ENCODE peak calls at places on chromosomes 2 and 18, in four cellular contexts. E is GM12878, A is HepG2, S is K562. U is an unnamed sample.
A peak's percentile ranks its signal among the peaks of the same experiment; 100 is the strongest.

GRCh38 chr18:50071393-50071792 is 123.6 kb downstream of the MYO5B start:
- DNase-seq in S (peak; percentile 7), E (no peak), A (no peak), U (no peak)

GRCh38 chr2:159903404-159904126 is 105.6 kb upstream of the CD302 start:
- DNase-seq in E (no peak), A (no peak), S (no peak), U (no peak)

GRCh38 chr2:74428675-74429074 is 7.1 kb downstream of the WDR54 start:
- DNase-seq in S (no peak), A (no peak), E (no peak), U (no peak)

GRCh38 chr2:75634945-75635344 is 11.6 kb upstream of the MRPL19 start:
- DNase-seq in S (no peak), A (no peak), E (no peak), U (no peak)

GRCh38 chr2:190511104-190511503 is 23.4 kb downstream of the NEMP2 start:
- DNase-seq in A (peak; percentile 54), E (no peak), S (peak; percentile 43), U (peak; percentile 33)

GRCh38 chr18:79318142-79318673 is 77.5 kb upstream of the NFATC1 start:
- DNase-seq in E (no peak), S (no peak), A (no peak), U (no peak)

GRCh38 chr2:24930768-24931167 is 10.7 kb upstream of the ADCY3 start:
- DNase-seq in A (no peak), E (peak; percentile 46), S (no peak), U (no peak)

GRCh38 chr2:112795720-112796119 is 11.4 kb upstream of the IL1A start:
- DNase-seq in S (no peak), A (no peak), E (no peak), U (no peak)

GRCh38 chr18:79402977-79403722 is 7.4 kb downstream of the NFATC1 start:
- DNase-seq in E (no peak), S (no peak), A (no peak), U (no peak)

GRCh38 chr2:184860744-184861143 is 262.4 kb downstream of the ZNF804A start:
- DNase-seq in A (no peak), E (no peak), S (no peak), U (no peak)

GRCh38 chr18:26215247-26215970 is 10.8 kb upstream of the TAF4B start:
- DNase-seq in S (no peak), E (peak; percentile 71), A (no peak), U (no peak)

GRCh38 chr2:164335128-164335527 is 286.2 kb downstream of the GRB14 start:
- DNase-seq in S (no peak), A (no peak), E (no peak), U (no peak)

GRCh38 chr2:101596346-101596745 is 101.2 kb upstream of the MAP4K4 start:
- DNase-seq in S (no peak), E (no peak), A (no peak), U (no peak)

GRCh38 chr2:38528008-38528442 is 74.7 kb downstream of the HNRNPLL start:
- DNase-seq in E (no peak), A (peak; percentile 36), S (peak; percentile 43), U (peak; percentile 67)

GRCh38 chr2:26008095-26008494 is 25.8 kb upstream of the RAB10 start:
- DNase-seq in A (no peak), S (no peak), E (no peak), U (no peak)

GRCh38 chr18:36455931-36456330 is 158.4 kb downstream of the FHOD3 start:
- DNase-seq in A (no peak), S (no peak), E (no peak), U (no peak)

GRCh38 chr2:120239488-120240287 is 13.0 kb upstream of the RALB start:
- DNase-seq in S (no peak), A (peak; percentile 37), E (no peak), U (no peak)

GRCh38 chr2:177533253-177533652 is 140.7 kb downstream of the AGPS start:
- DNase-seq in E (no peak), A (no peak), S (no peak), U (no peak)

GRCh38 chr18:72768681-72769229 is 99.0 kb downstream of the NETO1 start:
- DNase-seq in S (no peak), A (no peak), E (no peak), U (no peak)

GRCh38 chr2:238688197-238689153 is 159.4 kb upstream of the TWIST2 start:
- DNase-seq in E (no peak), A (no peak), S (no peak), U (no peak)
- TF ChIP-seq TARDBP in E (no peak), A (no peak), S (no peak), U (no peak)

GRCh38 chr2:3731829-3732228 is 28.5 kb downstream of the DCDC2C start:
- DNase-seq in A (no peak), S (no peak), E (no peak), U (no peak)

GRCh38 chr2:3729786-3730185 is 26.4 kb downstream of the DCDC2C start:
- DNase-seq in S (no peak), A (no peak), E (no peak), U (no peak)

GRCh38 chr2:3729055-3729448 is 25.7 kb downstream of the DCDC2C start:
- DNase-seq in S (no peak), E (no peak), A (no peak), U (no peak)

GRCh38 chr2:3728104-3729054 is 25.0 kb downstream of the DCDC2C start:
- DNase-seq in S (peak; percentile 49), E (no peak), A (peak; percentile 44), U (peak; percentile 50)

DNA sequence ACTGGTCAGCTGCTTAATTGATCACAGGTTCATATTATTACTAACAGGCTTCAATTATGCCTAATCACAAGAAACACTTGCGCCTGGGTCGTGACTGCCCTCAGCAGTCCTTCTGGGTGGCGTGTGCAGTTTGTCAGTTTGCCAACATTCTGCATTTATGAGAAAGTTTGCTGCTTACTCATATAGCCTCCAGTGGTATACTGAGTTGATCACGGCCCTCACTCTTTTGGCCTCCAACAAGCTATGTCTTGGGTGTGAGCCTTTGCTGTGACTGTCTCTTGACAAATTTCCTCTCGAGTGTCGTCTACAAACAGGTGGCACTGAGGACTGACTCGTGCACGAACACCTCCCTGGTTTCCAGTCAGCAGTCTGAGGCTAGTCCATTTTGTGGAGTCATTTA is 27.3 kb downstream of the DCDC2C start:
- DNase-seq in S (no peak), E (no peak), A (no peak), U (no peak)
- TF ChIP-seq TARDBP in S (no peak), E (no peak), A (no peak), U (no peak)

GRCh38 chr2:3265471-3265870 is 112.1 kb downstream of the EIPR1 start:
- DNase-seq in E (no peak), A (no peak), S (no peak), U (no peak)
- TF ChIP-seq TARDBP in E (no peak), A (no peak), S (no peak), U (no peak)

DNA sequence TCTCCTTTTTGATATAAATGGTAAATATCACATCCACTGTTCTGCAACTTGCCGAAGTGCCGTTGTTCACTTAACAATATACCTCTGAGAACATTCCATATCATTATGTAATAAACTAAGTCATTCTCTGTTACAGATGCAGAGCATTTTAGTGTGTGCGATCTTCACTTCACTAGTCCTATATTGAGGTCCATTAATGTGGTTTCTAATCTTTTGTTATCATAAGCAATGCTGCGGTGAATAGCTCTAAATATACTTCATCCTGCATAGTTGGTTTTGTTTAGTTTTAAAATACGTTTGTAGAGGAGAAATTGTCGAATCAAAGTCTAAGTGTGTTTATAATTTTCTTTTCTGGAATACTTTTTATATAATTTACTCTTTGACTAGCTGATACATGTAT is 280.3 kb upstream of the TRIB2 start:
- DNase-seq in A (no peak), S (no peak), E (no peak), U (no peak)
- TF ChIP-seq TARDBP in A (no peak), S (no peak), E (no peak), U (no peak)

DNA sequence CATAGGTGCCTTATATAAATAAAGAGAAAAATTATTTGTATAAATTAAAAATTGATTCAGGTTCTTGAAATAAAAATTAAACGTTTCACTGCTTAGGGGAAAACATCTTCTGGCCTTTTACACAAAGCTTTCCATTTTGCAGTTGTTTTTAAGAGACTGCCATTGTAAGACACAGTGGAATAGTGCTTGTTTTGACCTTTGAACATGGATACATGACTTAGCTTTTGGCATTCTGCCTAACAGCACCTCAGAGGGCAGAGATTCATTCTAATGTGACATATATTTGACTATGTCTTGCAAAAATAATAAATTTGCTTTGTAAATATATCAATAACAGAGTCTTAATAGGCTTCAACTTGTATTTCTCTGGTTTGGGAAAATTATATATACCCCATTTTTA is 142.1 kb downstream of the SLC4A10 start:
- DNase-seq in E (no peak), A (peak; percentile 59), S (no peak), U (no peak)
- TF ChIP-seq TARDBP in E (no peak), A (no peak), S (no peak), U (no peak)

GRCh38 chr2:172109256-172109655 is 6.6 kb upstream of the DLX2 start:
- DNase-seq in S (peak; percentile 9), A (no peak), E (no peak), U (no peak)

GRCh38 chr2:172109670-172110421 is 7.1 kb upstream of the DLX2 start:
- DNase-seq in S (no peak), A (no peak), E (no peak), U (no peak)

GRCh38 chr2:172107690-172108586 is 5.2 kb upstream of the DLX2 start:
- DNase-seq in S (no peak), A (no peak), E (no peak), U (no peak)

GRCh38 chr2:172106128-172106961 is 3.6 kb upstream of the DLX2 start:
- DNase-seq in S (peak; percentile 53), E (no peak), A (peak; percentile 59), U (no peak)

GRCh38 chr2:172108587-172108930 is 5.9 kb upstream of the DLX2 start:
- DNase-seq in E (no peak), A (no peak), S (no peak), U (no peak)
- TF ChIP-seq TARDBP in E (no peak), A (no peak), S (no peak), U (no peak)

DNA sequence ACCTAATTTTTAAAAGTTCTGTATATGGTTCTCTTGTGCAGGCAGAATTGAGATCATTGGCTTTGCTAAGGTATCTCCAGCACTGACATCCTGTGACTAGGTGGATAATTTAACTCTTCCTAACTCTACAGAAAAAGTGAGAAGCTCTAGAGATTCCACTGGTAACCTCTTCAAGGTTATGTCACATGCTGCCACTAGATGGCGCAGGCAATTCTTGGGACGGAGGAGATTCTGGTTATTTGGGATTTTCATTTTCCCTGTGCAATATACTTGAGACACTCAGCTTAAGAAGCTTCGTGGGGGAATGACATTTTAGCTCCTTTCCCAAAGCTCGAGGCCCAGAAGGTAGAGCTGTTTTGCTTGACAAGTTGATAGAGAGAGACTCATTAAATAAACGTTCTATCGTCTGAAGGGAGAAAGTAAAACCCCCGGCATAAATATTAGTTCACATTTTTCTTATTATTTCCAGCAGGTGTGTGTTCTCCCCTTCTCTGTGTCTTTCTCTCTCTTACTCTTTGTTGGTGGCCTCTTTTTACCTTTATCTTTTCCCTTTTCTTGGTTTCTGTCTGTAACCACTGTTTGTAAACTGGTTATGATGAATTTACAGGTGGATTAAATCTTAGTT is 26.6 kb upstream of the LANCL1 start:
- DNase-seq in S (peak; percentile 29), E (no peak), A (peak; percentile 47), U (peak; percentile 57)
- TF ChIP-seq TARDBP in S (no peak), E (no peak), A (no peak), U (no peak)

DNA sequence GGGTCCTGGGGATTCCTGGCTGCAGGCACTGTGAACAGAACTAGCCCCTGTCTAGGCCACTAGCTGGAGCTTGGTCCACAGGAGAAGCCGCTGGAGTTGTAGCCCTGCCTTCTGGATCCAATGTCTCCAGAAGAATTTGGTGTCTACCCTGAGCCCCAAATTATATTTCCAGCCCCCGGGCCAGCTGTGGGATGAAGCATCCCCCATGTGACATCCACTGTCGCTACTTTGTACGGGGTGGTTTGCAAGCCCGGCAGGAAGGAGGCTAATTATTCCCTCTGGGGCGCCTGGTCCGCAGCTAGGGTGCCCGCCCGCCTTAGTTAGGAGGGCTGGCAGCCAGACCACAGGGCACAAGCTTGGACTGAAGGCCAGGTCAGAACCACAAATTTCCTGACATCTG is 106.5 kb downstream of the SMAD7 start:
- DNase-seq in A (no peak), E (no peak), S (no peak), U (no peak)
- TF ChIP-seq TARDBP in A (no peak), E (no peak), S (no peak), U (no peak)

U was measured in HEK293T.